ENCODE peak calls at places on chromosomes 1 and 21, in ten cellular contexts. One of them, this sample, is unnamed.

GRCh38 chr1:156577512-156577911 is 2.0 kb upstream of the TTC24 start:
- DNase-seq in Calu3: no peak
- DNase-seq in BJ: no peak
- DNase-seq in fibroblast of mammary gland: no peak
- DNase-seq in epithelial cell of esophagus: no peak
- DNase-seq in right lobe of liver: no peak
- DNase-seq in HFF-Myc: no peak
- DNase-seq in heart left ventricle: no peak
- DNase-seq in AG10803: no peak
- DNase-seq in HFFc6: no peak
- DNase-seq in this sample: no peak

GRCh38 chr1:17682403-17682802 is 72.7 kb upstream of the ACTL8 start:
- DNase-seq in heart left ventricle: no peak
- DNase-seq in HFF-Myc: no peak
- DNase-seq in AG10803: no peak
- DNase-seq in BJ: no peak
- DNase-seq in Calu3: no peak
- DNase-seq in right lobe of liver: no peak
- DNase-seq in epithelial cell of esophagus: peak
- DNase-seq in fibroblast of mammary gland: no peak
- DNase-seq in HFFc6: no peak
- DNase-seq in this sample: no peak

GRCh38 chr1:79161077-79161476 is 154.5 kb upstream of the ADGRL4 start:
- DNase-seq in HFF-Myc: peak
- DNase-seq in right lobe of liver: no peak
- DNase-seq in Calu3: no peak
- DNase-seq in AG10803: peak
- DNase-seq in HFFc6: peak
- DNase-seq in BJ: no peak
- DNase-seq in epithelial cell of esophagus: peak
- DNase-seq in heart left ventricle: no peak
- DNase-seq in fibroblast of mammary gland: peak
- DNase-seq in this sample: no peak

GRCh38 chr1:68185743-68186142 is 46.6 kb downstream of the WLS start:
- DNase-seq in HFFc6: no peak
- DNase-seq in heart left ventricle: no peak
- DNase-seq in AG10803: no peak
- DNase-seq in epithelial cell of esophagus: peak
- DNase-seq in right lobe of liver: no peak
- DNase-seq in BJ: no peak
- DNase-seq in Calu3: no peak
- DNase-seq in fibroblast of mammary gland: no peak
- DNase-seq in HFF-Myc: no peak
- DNase-seq in this sample: no peak

GRCh38 chr1:37442139-37442538 is 32.2 kb upstream of the ZC3H12A start:
- DNase-seq in HFFc6: no peak
- DNase-seq in BJ: no peak
- DNase-seq in fibroblast of mammary gland: no peak
- DNase-seq in Calu3: no peak
- DNase-seq in AG10803: no peak
- DNase-seq in heart left ventricle: no peak
- DNase-seq in right lobe of liver: no peak
- DNase-seq in epithelial cell of esophagus: no peak
- DNase-seq in HFF-Myc: no peak
- DNase-seq in this sample: no peak

GRCh38 chr1:219535021-219535420 is 77.9 kb downstream of the ZC3H11B start:
- DNase-seq in HFFc6: no peak
- DNase-seq in heart left ventricle: no peak
- DNase-seq in Calu3: no peak
- DNase-seq in epithelial cell of esophagus: no peak
- DNase-seq in fibroblast of mammary gland: no peak
- DNase-seq in BJ: no peak
- DNase-seq in HFF-Myc: no peak
- DNase-seq in right lobe of liver: no peak
- DNase-seq in AG10803: no peak
- DNase-seq in this sample: no peak

GRCh38 chr1:170768929-170769328 is 105.0 kb downstream of the PRRX1 start:
- DNase-seq in epithelial cell of esophagus: peak
- DNase-seq in HFFc6: no peak
- DNase-seq in HFF-Myc: no peak
- DNase-seq in right lobe of liver: no peak
- DNase-seq in AG10803: no peak
- DNase-seq in Calu3: no peak
- DNase-seq in fibroblast of mammary gland: no peak
- DNase-seq in BJ: no peak
- DNase-seq in heart left ventricle: no peak
- DNase-seq in this sample: no peak

GRCh38 chr1:56404561-56405030 is 174.8 kb downstream of the PLPP3 start:
- DNase-seq in epithelial cell of esophagus: no peak
- DNase-seq in BJ: no peak
- DNase-seq in fibroblast of mammary gland: peak
- DNase-seq in heart left ventricle: peak
- DNase-seq in right lobe of liver: no peak
- DNase-seq in AG10803: peak
- DNase-seq in HFFc6: no peak
- DNase-seq in Calu3: no peak
- DNase-seq in HFF-Myc: no peak
- DNase-seq in this sample: no peak

GRCh38 chr1:11052839-11053757 is 6.1 kb upstream of the MASP2 start:
- DNase-seq in AG10803: no peak
- DNase-seq in fibroblast of mammary gland: peak
- DNase-seq in BJ: no peak
- DNase-seq in epithelial cell of esophagus: no peak
- DNase-seq in HFFc6: no peak
- DNase-seq in right lobe of liver: no peak
- DNase-seq in HFF-Myc: no peak
- DNase-seq in heart left ventricle: no peak
- DNase-seq in Calu3: no peak
- DNase-seq in this sample: no peak

GRCh38 chr1:21621051-21621450 is 48.1 kb downstream of the RAP1GAP start:
- DNase-seq in heart left ventricle: no peak
- DNase-seq in HFFc6: no peak
- DNase-seq in BJ: no peak
- DNase-seq in epithelial cell of esophagus: no peak
- DNase-seq in HFF-Myc: no peak
- DNase-seq in fibroblast of mammary gland: no peak
- DNase-seq in Calu3: no peak
- DNase-seq in AG10803: no peak
- DNase-seq in right lobe of liver: no peak
- DNase-seq in this sample: no peak

GRCh38 chr21:39660596-39660995 is 47.9 kb downstream of the B3GALT5 start:
- DNase-seq in BJ: peak
- DNase-seq in fibroblast of mammary gland: peak
- DNase-seq in HFF-Myc: peak
- DNase-seq in epithelial cell of esophagus: peak
- DNase-seq in heart left ventricle: peak
- DNase-seq in right lobe of liver: no peak
- DNase-seq in Calu3: peak
- DNase-seq in AG10803: peak
- DNase-seq in HFFc6: peak
- DNase-seq in this sample: no peak

GRCh38 chr1:229217716-229218115 is 53.2 kb upstream of the RAB4A start:
- DNase-seq in HFF-Myc: no peak
- DNase-seq in fibroblast of mammary gland: no peak
- DNase-seq in BJ: no peak
- DNase-seq in Calu3: peak
- DNase-seq in right lobe of liver: no peak
- DNase-seq in AG10803: peak
- DNase-seq in heart left ventricle: no peak
- DNase-seq in HFFc6: no peak
- DNase-seq in epithelial cell of esophagus: peak
- DNase-seq in this sample: no peak

GRCh38 chr1:117967900-117968299 is 38.4 kb downstream of the WDR3 start:
- DNase-seq in right lobe of liver: no peak
- DNase-seq in BJ: no peak
- DNase-seq in heart left ventricle: no peak
- DNase-seq in Calu3: no peak
- DNase-seq in HFF-Myc: peak
- DNase-seq in HFFc6: no peak
- DNase-seq in fibroblast of mammary gland: peak
- DNase-seq in AG10803: peak
- DNase-seq in epithelial cell of esophagus: peak
- DNase-seq in this sample: no peak

GRCh38 chr1:6509603-6510291 is 18.3 kb upstream of the PLEKHG5 start:
- DNase-seq in right lobe of liver: no peak
- DNase-seq in AG10803: no peak
- DNase-seq in epithelial cell of esophagus: no peak
- DNase-seq in HFF-Myc: no peak
- DNase-seq in heart left ventricle: no peak
- DNase-seq in Calu3: no peak
- DNase-seq in HFFc6: no peak
- DNase-seq in BJ: no peak
- DNase-seq in fibroblast of mammary gland: no peak
- DNase-seq in this sample: no peak

GRCh38 chr1:98054367-98054701 is 133.5 kb upstream of the DPYD start:
- DNase-seq in HFFc6: no peak
- DNase-seq in fibroblast of mammary gland: no peak
- DNase-seq in heart left ventricle: no peak
- DNase-seq in right lobe of liver: no peak
- DNase-seq in AG10803: no peak
- DNase-seq in BJ: no peak
- DNase-seq in epithelial cell of esophagus: no peak
- DNase-seq in HFF-Myc: no peak
- DNase-seq in Calu3: no peak
- DNase-seq in this sample: no peak
- TF ChIP-seq CTCF in HFFc6: peak
- TF ChIP-seq CTCF in fibroblast of mammary gland: no peak
- TF ChIP-seq CTCF in heart left ventricle: no peak
- TF ChIP-seq CTCF in right lobe of liver: no peak
- TF ChIP-seq CTCF in AG10803: no peak
- TF ChIP-seq CTCF in BJ: no peak
- TF ChIP-seq CTCF in epithelial cell of esophagus: no peak
- TF ChIP-seq CTCF in HFF-Myc: no peak
- TF ChIP-seq CTCF in Calu3: no peak
- TF ChIP-seq CTCF in this sample: peak

GRCh38 chr1:160606611-160607010 is 27.3 kb upstream of the CD84 start:
- DNase-seq in right lobe of liver: no peak
- DNase-seq in heart left ventricle: no peak
- DNase-seq in Calu3: no peak
- DNase-seq in AG10803: no peak
- DNase-seq in HFFc6: no peak
- DNase-seq in fibroblast of mammary gland: no peak
- DNase-seq in epithelial cell of esophagus: no peak
- DNase-seq in HFF-Myc: no peak
- DNase-seq in BJ: no peak
- DNase-seq in this sample: no peak

GRCh38 chr1:160608057-160608456 is 28.8 kb upstream of the CD84 start:
- DNase-seq in Calu3: no peak
- DNase-seq in HFFc6: no peak
- DNase-seq in right lobe of liver: no peak
- DNase-seq in heart left ventricle: no peak
- DNase-seq in BJ: no peak
- DNase-seq in AG10803: no peak
- DNase-seq in fibroblast of mammary gland: no peak
- DNase-seq in HFF-Myc: no peak
- DNase-seq in epithelial cell of esophagus: no peak
- DNase-seq in this sample: no peak

GRCh38 chr1:160605792-160606520 is 26.7 kb upstream of the CD84 start:
- DNase-seq in HFF-Myc: no peak
- DNase-seq in epithelial cell of esophagus: no peak
- DNase-seq in BJ: no peak
- DNase-seq in heart left ventricle: no peak
- DNase-seq in right lobe of liver: no peak
- DNase-seq in AG10803: no peak
- DNase-seq in HFFc6: no peak
- DNase-seq in fibroblast of mammary gland: no peak
- DNase-seq in Calu3: no peak
- DNase-seq in this sample: no peak

GRCh38 chr1:160608514-160608913 is 29.2 kb upstream of the CD84 start:
- DNase-seq in Calu3: no peak
- DNase-seq in heart left ventricle: no peak
- DNase-seq in epithelial cell of esophagus: no peak
- DNase-seq in AG10803: no peak
- DNase-seq in HFFc6: no peak
- DNase-seq in fibroblast of mammary gland: no peak
- DNase-seq in HFF-Myc: no peak
- DNase-seq in right lobe of liver: no peak
- DNase-seq in BJ: no peak
- DNase-seq in this sample: no peak

GRCh38 chr1:160607051-160608032 is 28.0 kb upstream of the CD84 start:
- DNase-seq in heart left ventricle: peak
- DNase-seq in HFF-Myc: peak
- DNase-seq in fibroblast of mammary gland: peak
- DNase-seq in HFFc6: peak
- DNase-seq in epithelial cell of esophagus: peak
- DNase-seq in AG10803: peak
- DNase-seq in BJ: peak
- DNase-seq in Calu3: peak
- DNase-seq in right lobe of liver: peak
- DNase-seq in this sample: no peak
- TF ChIP-seq CTCF in heart left ventricle: peak
- TF ChIP-seq CTCF in HFF-Myc: peak
- TF ChIP-seq CTCF in fibroblast of mammary gland: peak
- TF ChIP-seq CTCF in HFFc6: peak
- TF ChIP-seq CTCF in epithelial cell of esophagus: peak
- TF ChIP-seq CTCF in AG10803: peak
- TF ChIP-seq CTCF in BJ: peak
- TF ChIP-seq CTCF in Calu3: peak
- TF ChIP-seq CTCF in right lobe of liver: peak
- TF ChIP-seq CTCF in this sample: peak

DNA sequence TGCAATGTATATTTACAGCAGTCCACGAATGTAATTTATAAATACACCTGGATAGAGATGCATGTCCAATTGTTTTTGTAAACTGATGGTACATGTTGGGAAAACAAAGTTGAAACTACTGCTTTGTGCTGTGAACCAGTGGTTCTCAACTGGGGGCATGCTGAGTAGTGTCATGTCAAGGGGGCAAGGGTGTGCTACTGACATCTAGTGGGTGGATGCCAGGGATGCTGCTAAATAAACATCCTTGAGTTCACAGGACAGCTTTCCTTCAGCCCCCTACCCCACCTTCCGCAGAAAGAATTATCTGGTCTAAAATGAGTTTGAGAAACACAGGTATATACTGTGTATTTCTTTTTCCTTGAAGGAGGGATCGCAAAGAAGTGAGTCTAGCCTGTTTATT is 95.9 kb downstream of the RASAL2 start:
- DNase-seq in right lobe of liver: no peak
- DNase-seq in HFFc6: no peak
- DNase-seq in fibroblast of mammary gland: peak
- DNase-seq in HFF-Myc: peak
- DNase-seq in AG10803: peak
- DNase-seq in heart left ventricle: peak
- DNase-seq in epithelial cell of esophagus: peak
- DNase-seq in BJ: no peak
- DNase-seq in Calu3: peak
- DNase-seq in this sample: no peak
- TF ChIP-seq CTCF in right lobe of liver: peak
- TF ChIP-seq CTCF in HFFc6: peak
- TF ChIP-seq CTCF in fibroblast of mammary gland: peak
- TF ChIP-seq CTCF in HFF-Myc: peak
- TF ChIP-seq CTCF in AG10803: peak
- TF ChIP-seq CTCF in heart left ventricle: peak
- TF ChIP-seq CTCF in epithelial cell of esophagus: peak
- TF ChIP-seq CTCF in BJ: peak
- TF ChIP-seq CTCF in Calu3: peak
- TF ChIP-seq CTCF in this sample: peak

DNA sequence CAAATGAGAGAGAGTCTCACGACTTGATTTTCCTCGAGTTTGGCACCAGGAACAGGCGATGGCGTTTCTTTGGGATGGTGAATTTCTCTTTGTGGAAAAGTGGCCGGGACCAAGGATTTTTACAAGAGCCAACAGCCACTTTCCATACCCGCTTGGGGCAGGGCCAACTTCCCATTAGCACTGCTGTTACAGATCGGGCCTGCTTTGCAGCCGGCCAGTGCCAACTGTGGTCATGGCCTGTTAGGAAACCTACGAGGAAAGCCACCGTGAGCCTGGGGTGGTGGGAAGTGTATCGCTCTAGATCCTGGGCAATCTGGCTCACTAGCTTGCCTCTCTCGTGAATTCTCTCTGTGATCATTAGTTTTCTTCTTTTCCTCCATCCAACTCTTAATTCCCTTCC is 185.4 kb upstream of the NFIA start:
- DNase-seq in HFFc6: no peak
- DNase-seq in right lobe of liver: no peak
- DNase-seq in epithelial cell of esophagus: no peak
- DNase-seq in Calu3: no peak
- DNase-seq in BJ: no peak
- DNase-seq in HFF-Myc: no peak
- DNase-seq in heart left ventricle: peak
- DNase-seq in AG10803: no peak
- DNase-seq in fibroblast of mammary gland: no peak
- DNase-seq in this sample: no peak
- TF ChIP-seq CTCF in HFFc6: no peak
- TF ChIP-seq CTCF in right lobe of liver: no peak
- TF ChIP-seq CTCF in epithelial cell of esophagus: no peak
- TF ChIP-seq CTCF in Calu3: no peak
- TF ChIP-seq CTCF in BJ: no peak
- TF ChIP-seq CTCF in HFF-Myc: no peak
- TF ChIP-seq CTCF in heart left ventricle: no peak
- TF ChIP-seq CTCF in AG10803: no peak
- TF ChIP-seq CTCF in fibroblast of mammary gland: no peak
- TF ChIP-seq CTCF in this sample: no peak

This sample was measured in type B pancreatic cell.